ENCODE peak calls at places on chromosomes 16 and 17, in eight cellular contexts. One of them, this sample, is unnamed.

GRCh38 chr17:78676415-78677302 is 99.5 kb upstream of the DNAH17 start:
- DNase-seq in astrocyte of the spinal cord: no peak
- DNase-seq in SW 1271: no peak
- DNase-seq in ACHN: no peak
- DNase-seq in H7: no peak
- DNase-seq in prostate gland: no peak
- DNase-seq in ovary: no peak
- DNase-seq in RCC 7860: no peak
- DNase-seq in this sample: no peak

GRCh38 chr17:75774471-75774987 is 9.5 kb upstream of the GALK1 start:
- DNase-seq in SW 1271: no peak
- DNase-seq in prostate gland: no peak
- DNase-seq in H7: no peak
- DNase-seq in astrocyte of the spinal cord: no peak
- DNase-seq in ACHN: no peak
- DNase-seq in ovary: peak
- DNase-seq in RCC 7860: no peak
- DNase-seq in this sample: peak

GRCh38 chr16:85328665-85329058 is 216.4 kb upstream of the CIBAR2 start:
- DNase-seq in RCC 7860: no peak
- DNase-seq in astrocyte of the spinal cord: no peak
- DNase-seq in H7: peak
- DNase-seq in ACHN: no peak
- DNase-seq in prostate gland: no peak
- DNase-seq in SW 1271: no peak
- DNase-seq in ovary: no peak
- DNase-seq in this sample: no peak

GRCh38 chr16:20598832-20599469 is 22.8 kb upstream of the ACSM2B start:
- DNase-seq in H7: no peak
- DNase-seq in astrocyte of the spinal cord: no peak
- DNase-seq in ovary: no peak
- DNase-seq in RCC 7860: no peak
- DNase-seq in SW 1271: no peak
- DNase-seq in ACHN: peak
- DNase-seq in prostate gland: no peak
- DNase-seq in this sample: no peak

GRCh38 chr16:49395021-49395420 is 21.4 kb downstream of the C16orf78 start:
- DNase-seq in SW 1271: no peak
- DNase-seq in ovary: no peak
- DNase-seq in ACHN: no peak
- DNase-seq in H7: no peak
- DNase-seq in prostate gland: no peak
- DNase-seq in astrocyte of the spinal cord: no peak
- DNase-seq in RCC 7860: no peak
- DNase-seq in this sample: no peak

GRCh38 chr17:8326591-8327583 is 12.8 kb upstream of the ODF4 start:
- DNase-seq in astrocyte of the spinal cord: peak
- DNase-seq in SW 1271: no peak
- DNase-seq in RCC 7860: no peak
- DNase-seq in ovary: no peak
- DNase-seq in ACHN: no peak
- DNase-seq in prostate gland: no peak
- DNase-seq in H7: peak
- DNase-seq in this sample: peak

GRCh38 chr17:8016632-8017424 is 14.4 kb downstream of the GUCY2D start:
- DNase-seq in ovary: no peak
- DNase-seq in RCC 7860: no peak
- DNase-seq in SW 1271: no peak
- DNase-seq in H7: peak
- DNase-seq in ACHN: peak
- DNase-seq in prostate gland: peak
- DNase-seq in astrocyte of the spinal cord: peak
- DNase-seq in this sample: peak

GRCh38 chr17:14428640-14429029 is 127.8 kb downstream of the HS3ST3B1 start:
- DNase-seq in ACHN: no peak
- DNase-seq in ovary: no peak
- DNase-seq in SW 1271: no peak
- DNase-seq in RCC 7860: no peak
- DNase-seq in prostate gland: no peak
- DNase-seq in H7: peak
- DNase-seq in astrocyte of the spinal cord: no peak
- DNase-seq in this sample: no peak

GRCh38 chr16:52537463-52537862 is 9.5 kb downstream of the TOX3 start:
- DNase-seq in ovary: no peak
- DNase-seq in astrocyte of the spinal cord: no peak
- DNase-seq in RCC 7860: no peak
- DNase-seq in SW 1271: no peak
- DNase-seq in ACHN: no peak
- DNase-seq in H7: no peak
- DNase-seq in prostate gland: no peak
- DNase-seq in this sample: no peak

GRCh38 chr16:89696598-89697128 is 4.8 kb downstream of the SPATA2L start:
- DNase-seq in H7: peak
- DNase-seq in RCC 7860: no peak
- DNase-seq in ACHN: no peak
- DNase-seq in SW 1271: no peak
- DNase-seq in astrocyte of the spinal cord: no peak
- DNase-seq in prostate gland: no peak
- DNase-seq in ovary: peak
- DNase-seq in this sample: peak

GRCh38 chr17:63768433-63768832 is 5.0 kb downstream of the CCDC47 start:
- DNase-seq in SW 1271: no peak
- DNase-seq in RCC 7860: no peak
- DNase-seq in ACHN: no peak
- DNase-seq in ovary: no peak
- DNase-seq in prostate gland: no peak
- DNase-seq in H7: no peak
- DNase-seq in astrocyte of the spinal cord: no peak
- DNase-seq in this sample: no peak

GRCh38 chr16:50267151-50267631 is 840 bp downstream of the ADCY7 start:
- DNase-seq in astrocyte of the spinal cord: no peak
- DNase-seq in ovary: no peak
- DNase-seq in prostate gland: no peak
- DNase-seq in RCC 7860: no peak
- DNase-seq in H7: peak
- DNase-seq in SW 1271: no peak
- DNase-seq in ACHN: no peak
- DNase-seq in this sample: no peak

GRCh38 chr17:63124958-63125357 is 158.9 kb downstream of the TANC2 start:
- DNase-seq in astrocyte of the spinal cord: no peak
- DNase-seq in prostate gland: no peak
- DNase-seq in RCC 7860: no peak
- DNase-seq in SW 1271: no peak
- DNase-seq in ACHN: no peak
- DNase-seq in H7: no peak
- DNase-seq in ovary: no peak
- DNase-seq in this sample: no peak

GRCh38 chr17:65467156-65467555 is 94.3 kb downstream of the AXIN2 start:
- DNase-seq in RCC 7860: no peak
- DNase-seq in ovary: no peak
- DNase-seq in prostate gland: no peak
- DNase-seq in ACHN: no peak
- DNase-seq in astrocyte of the spinal cord: no peak
- DNase-seq in SW 1271: no peak
- DNase-seq in H7: no peak
- DNase-seq in this sample: no peak

GRCh38 chr16:18839555-18839954 is 38.2 kb upstream of the ARL6IP1 start:
- DNase-seq in RCC 7860: no peak
- DNase-seq in ACHN: no peak
- DNase-seq in SW 1271: no peak
- DNase-seq in astrocyte of the spinal cord: no peak
- DNase-seq in H7: peak
- DNase-seq in ovary: no peak
- DNase-seq in prostate gland: peak
- DNase-seq in this sample: no peak

GRCh38 chr17:77783991-77784820 is 174.3 kb upstream of the TNRC6C start:
- DNase-seq in H7: no peak
- DNase-seq in SW 1271: no peak
- DNase-seq in ACHN: no peak
- DNase-seq in RCC 7860: no peak
- DNase-seq in ovary: no peak
- DNase-seq in astrocyte of the spinal cord: no peak
- DNase-seq in prostate gland: no peak
- DNase-seq in this sample: no peak

This sample was measured in cardiac fibroblast.